ENCODE peak calls at places on chromosomes 6 and 20, in eight cellular contexts. S is stomach, C is upper lobe of left lung, M is sigmoid colon, F is ovary, Z is K562, K is esophagus muscularis mucosa, Q is suprapubic skin. I is an unnamed sample.

GRCh38 chr20:34175879-34176278 is 63.8 kb upstream of the EIF2S2 start:
- DNase-seq in Z (no peak), K (no peak), Q (no peak), M (no peak), S (no peak), F (no peak), C (no peak), I (no peak)

GRCh38 chr6:36997811-36998722 is 7.4 kb upstream of the FGD2 start:
- DNase-seq in M (peak; percentile 93), C (no peak), K (no peak), S (peak; percentile 86), Q (peak; percentile 67), F (peak; percentile 67), Z (no peak), I (no peak)

GRCh38 chr20:34195355-34195754 is 45.9 kb upstream of the ASIP start:
- DNase-seq in F (no peak), C (no peak), Q (no peak), S (no peak), M (no peak), Z (no peak), K (no peak), I (no peak)

GRCh38 chr20:59269396-59270025 is 30.9 kb upstream of the EDN3 start:
- DNase-seq in F (no peak), K (no peak), Z (no peak), C (no peak), Q (no peak), M (no peak), S (no peak), I (no peak)

GRCh38 chr20:57562541-57563465 is 1.9 kb downstream of the PCK1 start:
- DNase-seq in C (peak; percentile 59), Q (no peak), Z (no peak), K (no peak), M (no peak), S (no peak), F (no peak), I (no peak)

GRCh38 chr6:35161265-35161664 is 20.1 kb upstream of the TCP11 start:
- DNase-seq in Q (no peak), S (no peak), M (no peak), F (no peak), Z (no peak), K (no peak), C (no peak), I (no peak)

GRCh38 chr6:165646484-165646883 is 16.6 kb downstream of the PDE10A start:
- DNase-seq in C (no peak), M (no peak), S (no peak), K (peak; percentile 87), Z (no peak), F (no peak), Q (no peak), I (no peak)

GRCh38 chr6:119312875-119313338 is 36.7 kb downstream of the MAN1A1 start:
- DNase-seq in F (no peak), C (no peak), M (no peak), K (no peak), Z (peak; percentile 45), S (no peak), Q (no peak), I (no peak)

GRCh38 chr6:158081657-158081935 is 86.5 kb downstream of the SERAC1 start:
- DNase-seq in Q (no peak), F (no peak), C (no peak), K (no peak), S (no peak), Z (no peak), M (no peak), I (no peak)

GRCh38 chr6:159098636-159099106 is 53.9 kb upstream of the TAGAP start:
- DNase-seq in F (no peak), Z (no peak), S (no peak), M (no peak), K (no peak), C (peak; percentile 61), Q (no peak), I (no peak)

GRCh38 chr20:47454298-47455132 is 47.2 kb upstream of the NCOA3 start:
- DNase-seq in M (no peak), Z (no peak), S (no peak), F (no peak), C (no peak), K (no peak), Q (no peak), I (no peak)

GRCh38 chr6:147382945-147383554 is 125.4 kb upstream of the SAMD5 start:
- DNase-seq in M (no peak), F (no peak), Z (peak; percentile 38), C (no peak), K (no peak), S (no peak), Q (no peak), I (no peak)

GRCh38 chr6:11324453-11325023 is 92.1 kb upstream of the NEDD9 start:
- DNase-seq in K (peak; percentile 24), S (no peak), Q (no peak), C (no peak), F (no peak), Z (no peak), M (no peak), I (no peak)

GRCh38 chr20:62064788-62065668 is 653 bp downstream of the TAF4 start:
- DNase-seq in K (no peak), M (no peak), Z (peak; percentile 78), Q (peak; percentile 64), S (peak; percentile 40), F (peak; percentile 61), C (peak; percentile 89), I (no peak)

GRCh38 chr20:40668449-40669228 is 20.4 kb downstream of the MAFB start:
- DNase-seq in M (no peak), K (no peak), Q (no peak), Z (no peak), S (no peak), C (no peak), F (no peak), I (no peak)

GRCh38 chr6:15628499-15629131 is 34.2 kb downstream of the DTNBP1 start:
- DNase-seq in F (no peak), C (no peak), Q (no peak), Z (no peak), K (no peak), M (no peak), S (no peak), I (no peak)

GRCh38 chr6:168867247-168868102 is 386.2 kb downstream of the THBS2 start:
- DNase-seq in S (no peak), K (no peak), Q (peak; percentile 59), M (no peak), Z (no peak), F (no peak), C (no peak), I (no peak)

GRCh38 chr6:52493669-52494068 is 73.5 kb downstream of the EFHC1 start:
- DNase-seq in K (peak; percentile 3), S (no peak), Q (no peak), F (no peak), Z (no peak), C (no peak), M (no peak), I (no peak)

GRCh38 chr6:135285165-135285564 is 104.1 kb downstream of the MYB start:
- DNase-seq in S (no peak), M (no peak), Q (no peak), Z (no peak), C (no peak), K (no peak), F (no peak), I (no peak)
- H3K4me1 ChIP-seq in S (no peaks in the 10 kb centered on the region), M (no peaks in the 10 kb centered on the region), Q (no peaks in the 10 kb centered on the region), Z (peaks cover 37% of the 10 kb centered on the region), C (no peaks in the 10 kb centered on the region), K (no peaks in the 10 kb centered on the region), F (no peaks in the 10 kb centered on the region), I (no peaks in the 10 kb centered on the region)

DNA sequence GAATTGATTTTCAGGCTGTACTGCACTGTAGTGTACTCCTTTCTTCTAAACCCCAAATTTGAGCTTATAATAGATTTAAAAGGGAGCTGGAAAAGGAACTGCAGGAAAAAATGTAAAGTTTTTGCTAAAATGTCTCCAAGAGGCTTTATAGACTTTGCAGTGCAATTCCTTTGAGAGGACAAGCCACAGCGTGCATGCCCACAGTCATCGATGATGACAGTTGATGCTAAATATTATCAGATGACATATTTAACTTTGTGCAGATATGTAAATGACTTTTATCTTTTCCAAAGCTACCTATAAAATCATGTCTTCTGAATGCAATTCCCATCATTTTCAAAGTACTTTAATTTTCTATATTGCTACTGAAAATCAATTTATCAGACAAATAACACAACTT is 24.3 kb upstream of the HDGFL1 start:
- DNase-seq in M (no peak), S (no peak), F (no peak), K (no peak), Q (no peak), C (no peak), Z (no peak), I (no peak)
- TF ChIP-seq EP300 in M (no peak), S (no peak), F (no peak), K (no peak), Q (no peak), C (no peak), Z (no peak), I (no peak)

GRCh38 chr6:13303668-13304017 is 24.7 kb downstream of the TBC1D7 start:
- DNase-seq in Q (peak; percentile 76), Z (no peak), F (peak; percentile 84), K (peak; percentile 93), C (no peak), S (peak; percentile 69), M (peak; percentile 87), I (peak; percentile 57)
- H3K4me3 ChIP-seq in Q (no peak overlapping the region), Z (no peak overlapping the region), F (no peak overlapping the region), K (peak overlapping the region; percentile 43), C (no peak overlapping the region), S (peak overlapping the region; percentile 14), M (peak overlapping the region; percentile 6), I (no peak overlapping the region)

GRCh38 chr6:44662461-44663121 is 275.1 kb downstream of the CDC5L start:
- DNase-seq in S (no peak), F (no peak), M (no peak), Q (no peak), Z (no peak), C (peak; percentile 36), K (no peak), I (no peak)
- H3K4me1 ChIP-seq in S (no peaks in the 10 kb centered on the region), F (peaks cover 4% of the 10 kb centered on the region), M (peaks cover 8% of the 10 kb centered on the region), Q (peaks cover 8% of the 10 kb centered on the region), Z (no peaks in the 10 kb centered on the region), C (peaks cover 16% of the 10 kb centered on the region), K (no peaks in the 10 kb centered on the region), I (no peaks in the 10 kb centered on the region)

GRCh38 chr6:114042267-114043075 is 71.5 kb upstream of the HDAC2 start:
- DNase-seq in K (no peak), F (no peak), M (no peak), Z (no peak), C (no peak), Q (no peak), S (no peak), I (no peak)
- TF ChIP-seq EP300 in K (no peak), F (no peak), M (no peak), Z (no peak), C (no peak), Q (no peak), S (no peak), I (no peak)

GRCh38 chr6:106253731-106254130 is 71.8 kb downstream of the ATG5 start:
- DNase-seq in S (no peak), M (no peak), K (no peak), C (no peak), Q (no peak), F (no peak), Z (no peak), I (no peak)
- H3K4me3 ChIP-seq in S (no peak overlapping the region), M (no peak overlapping the region), K (no peak overlapping the region), C (no peak overlapping the region), Q (no peak overlapping the region), F (no peak overlapping the region), Z (no peak overlapping the region), I (no peak overlapping the region)